ENCODE peak calls at places on chromosome 14, in six cellular contexts. H is IMR-90, Q is adrenal gland, V is suprapubic skin, J is heart left ventricle, A is tibial nerve. W is an unnamed sample.

GRCh38 chr14:59816931-59817330 is 53.6 kb downstream of the RTN1 start:
- DNase-seq in H (no peak), Q (no peak), V (no peak), J (no peak), A (no peak), W (no peak)

GRCh38 chr14:61404637-61405036 is 83.3 kb downstream of the PRKCH start:
- DNase-seq in H (no peak), Q (no peak), V (no peak), J (no peak), A (no peak), W (no peak)

GRCh38 chr14:59428581-59429012 is 36.6 kb downstream of the GPR135 start:
- DNase-seq in H (peak; percentile 83), Q (no peak), V (no peak), J (no peak), A (no peak), W (no peak)

GRCh38 chr14:56235388-56235787 is 117.2 kb downstream of the PELI2 start:
- DNase-seq in H (no peak), Q (no peak), V (no peak), J (no peak), A (no peak), W (no peak)

GRCh38 chr14:41280745-41281144 is 325.9 kb upstream of the LRFN5 start:
- DNase-seq in H (no peak), Q (no peak), V (no peak), J (no peak), A (no peak), W (no peak)

GRCh38 chr14:23942587-23942986 is 11.0 kb upstream of the DHRS4 start:
- DNase-seq in H (no peak), Q (no peak), V (no peak), J (no peak), A (no peak), W (no peak)

GRCh38 chr14:99576304-99576703 is 27.7 kb downstream of the CCDC85C start:
- DNase-seq in H (no peak), Q (no peak), V (no peak), J (no peak), A (no peak), W (no peak)

GRCh38 chr14:70121521-70121920 is 67.2 kb downstream of the SLC8A3 start:
- DNase-seq in H (no peak), Q (no peak), V (no peak), J (no peak), A (no peak), W (no peak)

GRCh38 chr14:86420131-86420530 is 890.2 kb downstream of the FLRT2 start:
- DNase-seq in H (no peak), Q (no peak), V (no peak), J (no peak), A (no peak), W (no peak)

GRCh38 chr14:71399057-71399487 is 491.8 kb downstream of the PCNX1 start:
- DNase-seq in H (peak; percentile 33), Q (no peak), V (no peak), J (no peak), A (no peak), W (no peak)

GRCh38 chr14:100305446-100306255 is 593 bp downstream of the SLC25A29 start:
- DNase-seq in H (no peak), Q (peak; percentile 56), V (no peak), J (peak; percentile 78), A (no peak), W (peak; percentile 57)

GRCh38 chr14:33120966-33121365 is 182.3 kb downstream of the NPAS3 start:
- DNase-seq in H (no peak), Q (no peak), V (no peak), J (no peak), A (no peak), W (no peak)

GRCh38 chr14:95359974-95360826 is 40.5 kb upstream of the CLMN start:
- DNase-seq in H (no peak), Q (no peak), V (no peak), J (no peak), A (peak; percentile 36), W (no peak)

GRCh38 chr14:65210118-65210826 is 108.0 kb upstream of the MAX start:
- DNase-seq in H (peak; percentile 29), Q (no peak), V (no peak), J (no peak), A (no peak), W (no peak)

GRCh38 chr14:63956326-63956725 is 103.5 kb downstream of the SYNE2 start:
- DNase-seq in H (peak; percentile 63), Q (no peak), V (no peak), J (no peak), A (no peak), W (no peak)

GRCh38 chr14:79585845-79586244 is 625.5 kb downstream of the DIO2 start:
- DNase-seq in H (peak; percentile 55), Q (no peak), V (no peak), J (no peak), A (no peak), W (no peak)

GRCh38 chr14:58815781-58816297 is 178.1 kb downstream of the DACT1 start:
- DNase-seq in H (no peak), Q (no peak), V (no peak), J (no peak), A (no peak), W (no peak)

GRCh38 chr14:60195179-60195810 is 30.1 kb upstream of the DHRS7 start:
- DNase-seq in H (no peak), Q (no peak), V (no peak), J (no peak), A (no peak), W (no peak)

GRCh38 chr14:63565448-63565847 is 22.3 kb upstream of the PPP2R5E start:
- DNase-seq in H (no peak), Q (no peak), V (no peak), J (no peak), A (no peak), W (no peak)

GRCh38 chr14:23414906-23415820 is 7.1 kb upstream of the MYH6 start:
- DNase-seq in H (no peak), Q (no peak), V (no peak), J (peak; percentile 60), A (no peak), W (no peak)

GRCh38 chr14:91254456-91254855 is 10.0 kb upstream of the GPR68 start:
- DNase-seq in H (no peak), Q (no peak), V (no peak), J (no peak), A (no peak), W (no peak)

GRCh38 chr14:34254031-34254430 is 208.0 kb downstream of the SPTSSA start:
- DNase-seq in H (no peak), Q (no peak), V (no peak), J (no peak), A (no peak), W (no peak)

GRCh38 chr14:70934502-70935134 is 27.4 kb downstream of the PCNX1 start:
- DNase-seq in H (peak; percentile 71), Q (no peak), V (no peak), J (no peak), A (no peak), W (no peak)

GRCh38 chr14:64721391-64721791 is 17.2 kb downstream of the PLEKHG3 start:
- DNase-seq in H (peak; percentile 37), Q (no peak), V (no peak), J (no peak), A (peak; percentile 49), W (no peak)

GRCh38 chr14:91399868-91400640 is 17.6 kb downstream of the CCDC88C start:
- DNase-seq in H (no peak), Q (no peak), V (no peak), J (no peak), A (no peak), W (no peak)

GRCh38 chr14:52080171-52080800 is 11.4 kb upstream of the NID2 start:
- DNase-seq in H (peak; percentile 77), Q (no peak), V (no peak), J (no peak), A (no peak), W (no peak)

GRCh38 chr14:55579724-55580400 is at the start of gene KTN1:
- DNase-seq in H (peak; percentile 71), Q (peak; percentile 80), V (peak; percentile 83), J (peak; percentile 92), A (peak; percentile 63), W (peak; percentile 68)

GRCh38 chr14:23112359-23113178 is 6.5 kb downstream of the CEBPE start:
- DNase-seq in H (no peak), Q (no peak), V (peak; percentile 76), J (no peak), A (no peak), W (no peak)

GRCh38 chr14:98244966-98245569 is 1026.9 kb downstream of the BCL11B start:
- DNase-seq in H (no peak), Q (no peak), V (no peak), J (no peak), A (no peak), W (no peak)

GRCh38 chr14:68981539-68981976 is 2.5 kb upstream of the ACTN1 start:
- DNase-seq in H (peak; percentile 91), Q (no peak), V (no peak), J (no peak), A (no peak), W (no peak)
- TF ChIP-seq POLR2A in H (peak; percentile 73), Q (no peak), V (no peak), J (no peak), A (no peak), W (no peak)

DNA sequence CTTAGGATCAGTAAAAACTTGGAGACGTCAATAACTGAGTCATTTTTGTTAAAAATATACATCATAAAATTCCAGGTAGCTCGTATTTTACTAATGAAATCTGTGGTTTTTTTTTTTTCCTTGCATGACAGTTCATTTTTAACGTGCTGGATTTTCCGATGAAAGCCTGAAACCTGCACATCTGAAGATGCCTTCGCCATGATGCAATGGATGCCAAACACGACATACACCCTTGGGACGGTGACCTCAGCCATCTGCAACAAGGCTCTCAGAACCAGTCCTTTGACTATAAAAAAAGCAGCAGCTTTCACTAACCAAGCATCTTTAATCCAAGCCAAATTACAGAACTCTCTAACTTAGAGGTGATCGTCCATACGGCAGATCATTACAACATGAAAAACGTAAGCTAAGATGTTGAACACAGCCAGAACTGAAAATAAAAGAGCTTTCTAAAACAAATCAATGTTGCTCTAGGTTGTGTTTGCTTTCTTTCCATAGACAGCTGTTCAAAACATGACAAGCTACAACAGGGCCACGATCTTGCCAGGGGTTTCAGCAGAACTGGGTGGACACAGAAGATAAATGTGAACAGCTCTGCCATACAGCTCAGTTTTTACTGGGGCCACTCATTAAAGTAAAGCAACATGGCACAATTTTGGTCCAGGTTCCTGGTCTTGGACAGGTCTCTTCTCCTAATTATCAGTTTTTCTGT is 7.8 kb downstream of the NIN start:
- DNase-seq in H (no peak), Q (no peak), V (no peak), J (no peak), A (no peak), W (no peak)
- H3K4me3 ChIP-seq in H (no peak overlapping the region), Q (no peak overlapping the region), V (peak overlapping the region; percentile 1), J (no peak overlapping the region), A (no peak overlapping the region), W (no peak overlapping the region)

GRCh38 chr14:105064001-105064400 is 1.2 kb downstream of the GPR132 start:
- DNase-seq in H (no peak), Q (no peak), V (no peak), J (no peak), A (no peak), W (no peak)
- TF ChIP-seq POLR2A in H (no peak), Q (no peak), V (no peak), J (no peak), A (no peak), W (no peak)

DNA sequence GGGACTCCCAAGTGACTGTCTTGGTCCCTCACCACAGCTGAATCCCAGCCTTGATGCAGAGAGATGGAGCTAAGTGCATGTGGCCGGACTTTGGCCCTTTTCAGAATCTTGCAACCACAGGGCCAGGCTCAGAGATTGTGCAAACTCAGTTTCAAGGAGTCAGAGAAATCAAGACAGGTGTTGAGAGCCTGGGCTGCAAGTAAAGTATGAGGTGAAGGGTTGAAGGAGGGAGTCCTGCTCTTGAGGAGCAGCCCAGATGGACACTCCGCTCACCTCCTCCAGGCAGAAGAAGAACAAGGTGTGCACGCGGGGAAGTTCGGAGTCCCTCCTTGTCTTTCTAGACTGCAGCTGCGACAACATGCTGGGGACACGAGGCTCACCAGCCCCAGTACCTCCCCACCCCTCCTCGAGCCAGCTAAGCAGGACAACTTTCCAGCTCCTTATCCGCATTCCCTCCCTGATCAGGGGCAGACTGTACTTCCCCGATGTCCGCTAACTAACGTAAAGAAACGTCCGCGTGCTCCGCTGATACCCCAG is 6.4 kb upstream of the BMP4 start:
- DNase-seq in H (no peak), Q (no peak), V (no peak), J (no peak), A (no peak), W (no peak)
- H3K4me3 ChIP-seq in H (no peak overlapping the region), Q (no peak overlapping the region), V (peak overlapping the region; percentile 39), J (peak overlapping the region; percentile 1), A (no peak overlapping the region), W (no peak overlapping the region)

W was measured in uterus.